ENCODE peak calls at places on chromosome 15, in nine cellular contexts. Q, T, J, X, M, W, L, R and I are unnamed samples.

GRCh38 chr15:73923488-73924164 is 2.6 kb upstream of the LOXL1 start:
- DNase-seq in T (no peak), W (no peak), L (no peak), J (no peak), X (no peak), R (no peak), Q (peak; percentile 14), M (no peak), I (no peak)

GRCh38 chr15:28003302-28004037 is 95.6 kb downstream of the OCA2 start:
- DNase-seq in T (no peak), R (no peak), M (no peak), J (no peak), Q (no peak), L (no peak), W (no peak), X (no peak), I (no peak)

GRCh38 chr15:61640751-61641150 is 411.6 kb upstream of the RORA start:
- DNase-seq in X (no peak), R (no peak), W (no peak), T (no peak), M (no peak), L (no peak), Q (no peak), J (no peak), I (no peak)

GRCh38 chr15:76177491-76178040 is 117.8 kb downstream of the TMEM266 start:
- DNase-seq in T (peak; percentile 77), J (peak; percentile 48), Q (no peak), X (peak; percentile 52), L (peak; percentile 58), R (peak; percentile 76), W (no peak), M (peak; percentile 22), I (peak; percentile 87)

GRCh38 chr15:58430224-58430787 is 1.5 kb upstream of the LIPC start:
- DNase-seq in R (no peak), L (no peak), X (no peak), J (no peak), Q (no peak), T (no peak), W (no peak), M (no peak), I (no peak)

GRCh38 chr15:86892774-86893449 is 813.2 kb downstream of the AGBL1 start:
- DNase-seq in W (no peak), J (no peak), Q (no peak), T (no peak), M (peak; percentile 68), X (no peak), R (no peak), L (peak; percentile 2), I (peak; percentile 53)

GRCh38 chr15:69300129-69300588 is 1.4 kb downstream of the PAQR5 start:
- DNase-seq in X (no peak), L (no peak), W (no peak), M (no peak), J (no peak), Q (no peak), T (no peak), R (no peak), I (no peak)

GRCh38 chr15:84588053-84588874 is 12.5 kb upstream of the ZSCAN2 start:
- DNase-seq in X (peak; percentile 96), Q (peak; percentile 93), L (peak; percentile 82), J (peak; percentile 55), T (peak; percentile 73), W (peak; percentile 82), R (peak; percentile 77), M (peak; percentile 45), I (peak; percentile 85)

GRCh38 chr15:52794665-52795463 is 4.7 kb upstream of the ONECUT1 start:
- DNase-seq in M (no peak), X (no peak), R (no peak), Q (no peak), T (no peak), W (no peak), J (no peak), L (no peak), I (no peak)

GRCh38 chr15:39456113-39456512 is 124.8 kb upstream of the THBS1 start:
- DNase-seq in R (no peak), Q (no peak), M (no peak), W (no peak), T (no peak), X (no peak), L (no peak), J (no peak), I (no peak)

GRCh38 chr15:33753012-33753411 is 215.3 kb upstream of the CHRM5 start:
- DNase-seq in R (no peak), Q (no peak), M (no peak), L (no peak), X (no peak), J (no peak), T (no peak), W (no peak), I (no peak)

GRCh38 chr15:26872206-26872605 is 5.3 kb downstream of the GABRA5 start:
- DNase-seq in L (no peak), J (no peak), M (no peak), R (no peak), T (no peak), Q (no peak), W (no peak), X (no peak), I (no peak)

GRCh38 chr15:99998661-99999101 is 265.4 kb upstream of the LYSMD4 start:
- DNase-seq in Q (no peak), W (no peak), L (no peak), T (no peak), R (no peak), M (no peak), X (no peak), J (no peak), I (peak; percentile 95)

GRCh38 chr15:39720081-39720480 is 62.6 kb downstream of the FSIP1 start:
- DNase-seq in T (no peak), R (no peak), X (no peak), M (no peak), L (no peak), J (no peak), Q (no peak), W (no peak), I (no peak)

GRCh38 chr15:31360158-31360561 is 33.5 kb downstream of the KLF13 start:
- DNase-seq in J (no peak), L (no peak), Q (no peak), X (no peak), W (no peak), T (no peak), M (no peak), R (no peak), I (no peak)
- H3K4me3 ChIP-seq in J (no peak overlapping the region), L (no peak overlapping the region), Q (peak overlapping the region; percentile 20), X (no peak overlapping the region), W (peak overlapping the region; percentile 46), T (no peak overlapping the region), M (no peak overlapping the region), R (no peak overlapping the region), I (no peak overlapping the region)

GRCh38 chr15:64894395-64895056 is 17.2 kb upstream of the ANKDD1A start:
- DNase-seq in X (no peak), L (no peak), M (no peak), W (peak; percentile 89), Q (peak; percentile 57), R (no peak), J (no peak), T (no peak), I (no peak)
- H3K4me3 ChIP-seq in X (peak overlapping the region; percentile 34), L (no peak overlapping the region), M (no peak overlapping the region), W (peak overlapping the region; percentile 74), Q (peak overlapping the region; percentile 46), R (no peak overlapping the region), J (peak overlapping the region; percentile 62), T (no peak overlapping the region), I (peak overlapping the region; percentile 40)

GRCh38 chr15:90873998-90874605 is 5.7 kb downstream of the FURIN start:
- DNase-seq in M (no peak), X (peak; percentile 70), Q (peak; percentile 90), L (peak; percentile 35), W (no peak), J (no peak), T (no peak), R (no peak), I (peak; percentile 32)

GRCh38 chr15:90871716-90872480 is 3.5 kb downstream of the FURIN start:
- DNase-seq in L (no peak), M (no peak), T (no peak), R (no peak), W (no peak), J (no peak), X (peak; percentile 64), Q (no peak), I (no peak)

GRCh38 chr15:90875549-90875981 is 7.2 kb downstream of the FURIN start:
- DNase-seq in J (no peak), W (no peak), M (no peak), T (no peak), R (no peak), Q (no peak), L (no peak), X (no peak), I (no peak)

GRCh38 chr15:90872481-90873184 is 4.2 kb downstream of the FURIN start:
- DNase-seq in W (no peak), X (peak; percentile 77), M (peak; percentile 82), L (peak; percentile 63), Q (no peak), J (no peak), R (peak; percentile 84), T (peak; percentile 68), I (peak; percentile 82)

DNA sequence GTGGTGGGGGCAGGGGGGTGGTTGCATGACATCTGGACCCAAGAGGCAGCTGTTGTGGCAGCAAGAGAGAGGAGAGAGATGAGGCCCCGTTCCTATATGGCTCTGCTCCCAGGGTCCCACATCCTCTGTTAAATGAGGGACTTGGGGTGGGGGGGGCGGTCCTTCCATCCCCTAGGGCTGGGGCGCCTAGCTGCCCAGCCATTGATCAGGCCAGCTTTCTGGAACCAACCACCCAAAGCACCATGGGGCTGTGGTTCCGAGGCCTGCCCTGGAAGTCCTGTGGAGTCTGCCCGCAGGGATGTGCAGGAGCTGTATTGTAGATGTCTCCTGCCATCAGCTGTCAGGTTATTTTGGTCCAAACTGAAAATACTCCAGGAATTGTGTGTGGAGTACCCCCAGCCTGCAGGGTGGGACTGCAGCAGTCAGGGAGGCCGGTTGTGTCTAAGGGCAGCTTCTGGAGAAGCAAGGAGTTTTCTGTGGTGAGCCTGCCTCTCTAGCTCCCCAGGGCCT is 5.2 kb downstream of the FURIN start:
- DNase-seq in J (no peak), T (no peak), W (no peak), L (no peak), X (no peak), Q (no peak), M (no peak), R (no peak), I (no peak)
- H3K4me3 ChIP-seq in J (peak overlapping the region; percentile 97), T (no peak overlapping the region), W (no peak overlapping the region), L (peak overlapping the region; percentile 67), X (peak overlapping the region; percentile 94), Q (peak overlapping the region; percentile 81), M (peak overlapping the region; percentile 72), R (no peak overlapping the region), I (peak overlapping the region; percentile 14)

DNA sequence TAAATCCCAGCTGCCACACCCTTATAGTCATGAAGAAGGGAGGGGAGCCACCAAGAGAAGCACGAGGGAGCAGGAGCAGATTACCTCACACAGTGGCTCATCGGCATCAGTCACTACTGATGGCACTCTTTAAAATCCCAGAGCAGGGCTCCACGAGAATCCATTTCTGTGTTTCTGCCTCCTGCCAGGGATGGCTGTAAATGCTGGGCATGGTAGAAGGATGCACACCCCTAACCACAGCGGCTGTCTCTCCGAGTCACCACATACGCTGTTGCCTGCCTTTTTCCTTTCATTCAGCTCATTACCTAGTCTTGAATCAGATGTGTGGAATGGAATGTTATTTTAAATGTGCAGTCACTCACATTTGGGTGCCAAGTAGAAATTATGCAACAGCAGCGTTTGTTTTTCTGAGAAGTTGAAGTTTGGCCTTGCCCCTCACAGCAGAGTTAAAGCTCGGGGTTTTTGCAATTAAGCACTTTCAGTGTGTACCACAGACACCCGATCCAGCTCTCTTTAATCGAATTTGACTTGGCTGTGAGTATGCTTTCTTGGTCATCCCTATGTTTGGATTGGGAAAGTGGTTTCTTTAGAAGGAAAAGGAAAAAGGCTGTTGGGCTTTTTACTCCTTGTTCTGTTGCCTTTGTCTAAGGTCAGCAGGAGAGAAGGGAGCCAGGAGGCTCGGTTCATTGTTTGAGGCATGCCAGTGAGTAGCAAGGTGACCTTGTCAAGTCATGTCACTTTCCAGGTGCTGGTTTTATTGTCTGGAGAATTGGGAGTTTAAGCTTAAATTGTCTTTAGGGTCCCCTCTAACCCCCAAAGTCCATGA is 284.2 kb upstream of the TPM1 start:
- DNase-seq in J (peak; percentile 32), Q (no peak), M (peak; percentile 77), X (peak; percentile 91), L (peak; percentile 91), W (no peak), R (peak; percentile 87), T (peak; percentile 85), I (peak; percentile 90)
- H3K4me3 ChIP-seq in J (peak overlapping the region; percentile 50), Q (no peak overlapping the region), M (no peak overlapping the region), X (peak overlapping the region; percentile 60), L (no peak overlapping the region), W (no peak overlapping the region), R (no peak overlapping the region), T (no peak overlapping the region), I (no peak overlapping the region)